ENCODE peak calls at places on chromosome 11, in four cellular contexts. H is PC-3, Z is endothelial cell, A is left lung. W is an unnamed sample.

GRCh38 chr11:40294343-40294723 is 1165.1 kb downstream of the LRRC4C start:
- DNase-seq in H (no peak), Z (no peak), A (peak), W (no peak)

GRCh38 chr11:61493832-61494231 is 14.7 kb upstream of the LRRC10B start:
- DNase-seq in H (no peak), Z (no peak), A (no peak), W (no peak)

GRCh38 chr11:75437966-75438659 is 5.1 kb upstream of the KLHL35 start:
- DNase-seq in H (no peak), Z (no peak), A (peak), W (no peak)

GRCh38 chr11:116984589-116984988 is 113.6 kb downstream of the SIK3 start:
- DNase-seq in H (peak), Z (no peak), A (no peak), W (no peak)

GRCh38 chr11:55172734-55173415 is 89.1 kb upstream of the TRIM48 start:
- DNase-seq in H (no peak), Z (no peak), A (peak), W (no peak)

GRCh38 chr11:102926517-102926916 is 29.0 kb downstream of the MMP13 start:
- DNase-seq in H (no peak), Z (no peak), A (no peak), W (no peak)

GRCh38 chr11:129973068-129973467 is 29.6 kb downstream of the PRDM10 start:
- DNase-seq in H (no peak), Z (no peak), A (no peak), W (no peak)

GRCh38 chr11:88552377-88553029 is 215.0 kb upstream of the CTSC start:
- DNase-seq in H (peak), Z (peak), A (peak), W (peak)

GRCh38 chr11:19380375-19380774 is 139.6 kb upstream of the E2F8 start:
- DNase-seq in H (peak), Z (no peak), A (no peak), W (no peak)

GRCh38 chr11:100624346-100624745 is 62.7 kb upstream of the ARHGAP42 start:
- DNase-seq in H (no peak), Z (no peak), A (no peak), W (no peak)

GRCh38 chr11:100625041-100625440 is 62.0 kb upstream of the ARHGAP42 start:
- DNase-seq in H (no peak), Z (no peak), A (no peak), W (no peak)

GRCh38 chr11:100618914-100619313 is 68.2 kb upstream of the ARHGAP42 start:
- DNase-seq in H (no peak), Z (no peak), A (no peak), W (no peak)

GRCh38 chr11:100622404-100622803 is 64.7 kb upstream of the ARHGAP42 start:
- DNase-seq in H (no peak), Z (no peak), A (no peak), W (no peak)

GRCh38 chr11:100619484-100619883 is 67.6 kb upstream of the ARHGAP42 start:
- DNase-seq in H (peak), Z (no peak), A (no peak), W (no peak)
- TF ChIP-seq CTCF in H (no peak), Z (no peak), A (no peak), W (no peak)

GRCh38 chr11:94876645-94877445 is 96.5 kb downstream of the CWC15 start:
- DNase-seq in H (peak), Z (no peak), A (peak), W (no peak)
- TF ChIP-seq CTCF in H (peak), Z (no peak), A (no peak), W (no peak)

GRCh38 chr11:79708319-79708928 is 267.6 kb upstream of the TENM4 start:
- DNase-seq in H (peak), Z (peak), A (no peak), W (no peak)
- TF ChIP-seq CTCF in H (peak), Z (peak), A (peak), W (peak)

GRCh38 chr11:89660234-89660633 is 49.9 kb upstream of the TRIM77 start:
- DNase-seq in H (no peak), Z (no peak), A (no peak), W (no peak)
- TF ChIP-seq CTCF in H (no peak), Z (no peak), A (no peak), W (no peak)

GRCh38 chr11:96943970-96944369 is 554.2 kb downstream of the JRKL start:
- DNase-seq in H (peak), Z (no peak), A (no peak), W (no peak)
- TF ChIP-seq CTCF in H (no peak), Z (peak), A (no peak), W (no peak)

GRCh38 chr11:12497431-12497830 is 120.1 kb downstream of the PARVA start:
- DNase-seq in H (no peak), Z (no peak), A (no peak), W (no peak)

GRCh38 chr11:12499071-12499470 is 121.7 kb downstream of the PARVA start:
- DNase-seq in H (no peak), Z (no peak), A (no peak), W (no peak)

GRCh38 chr11:12502041-12502440 is 124.7 kb downstream of the PARVA start:
- DNase-seq in H (no peak), Z (no peak), A (no peak), W (no peak)

GRCh38 chr11:12494699-12495098 is 117.3 kb downstream of the PARVA start:
- DNase-seq in H (no peak), Z (no peak), A (no peak), W (no peak)

DNA sequence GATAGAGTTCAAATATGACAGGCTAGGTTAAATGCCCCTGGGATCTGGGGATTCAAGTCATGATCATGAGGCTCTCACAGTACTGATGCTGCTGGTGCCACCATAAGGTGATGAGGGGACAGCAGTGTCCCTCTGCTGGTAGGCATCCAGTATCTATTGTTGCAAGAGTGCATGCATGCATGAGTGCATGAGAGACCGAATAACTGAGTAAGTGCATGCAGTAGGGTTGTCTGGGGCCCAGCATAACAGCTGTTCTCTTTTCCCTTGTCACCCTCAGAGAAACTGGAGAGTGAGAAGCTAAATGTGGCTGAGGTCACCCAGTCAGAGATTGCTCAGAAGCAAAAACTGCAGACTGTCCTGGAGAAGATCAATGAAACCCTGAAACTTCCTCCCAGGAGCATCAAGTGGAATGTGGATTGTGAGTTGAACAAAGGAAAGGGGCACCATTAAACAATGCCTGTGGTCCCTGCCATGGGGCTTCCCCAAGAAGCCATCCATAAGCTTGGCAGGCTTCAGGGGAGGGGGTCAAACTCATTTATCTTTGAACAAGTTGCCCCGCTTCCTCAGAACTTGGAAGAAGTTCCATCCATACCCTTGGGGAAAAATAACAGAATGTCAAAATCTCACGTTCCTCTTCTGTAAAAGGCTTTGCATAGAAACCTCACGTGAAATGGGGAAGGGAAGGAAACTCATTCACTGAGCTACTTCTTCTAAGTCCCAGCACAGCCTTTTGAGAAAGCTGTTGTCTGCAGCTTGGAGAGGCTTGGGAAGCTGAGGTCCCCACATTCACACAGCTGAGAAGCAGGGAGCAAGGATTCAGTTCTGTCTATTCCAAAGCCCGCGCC is 119.0 kb downstream of the PARVA start:
- DNase-seq in H (no peak), Z (no peak), A (no peak), W (no peak)
- TF ChIP-seq CTCF in H (peak), Z (no peak), A (no peak), W (no peak)

DNA sequence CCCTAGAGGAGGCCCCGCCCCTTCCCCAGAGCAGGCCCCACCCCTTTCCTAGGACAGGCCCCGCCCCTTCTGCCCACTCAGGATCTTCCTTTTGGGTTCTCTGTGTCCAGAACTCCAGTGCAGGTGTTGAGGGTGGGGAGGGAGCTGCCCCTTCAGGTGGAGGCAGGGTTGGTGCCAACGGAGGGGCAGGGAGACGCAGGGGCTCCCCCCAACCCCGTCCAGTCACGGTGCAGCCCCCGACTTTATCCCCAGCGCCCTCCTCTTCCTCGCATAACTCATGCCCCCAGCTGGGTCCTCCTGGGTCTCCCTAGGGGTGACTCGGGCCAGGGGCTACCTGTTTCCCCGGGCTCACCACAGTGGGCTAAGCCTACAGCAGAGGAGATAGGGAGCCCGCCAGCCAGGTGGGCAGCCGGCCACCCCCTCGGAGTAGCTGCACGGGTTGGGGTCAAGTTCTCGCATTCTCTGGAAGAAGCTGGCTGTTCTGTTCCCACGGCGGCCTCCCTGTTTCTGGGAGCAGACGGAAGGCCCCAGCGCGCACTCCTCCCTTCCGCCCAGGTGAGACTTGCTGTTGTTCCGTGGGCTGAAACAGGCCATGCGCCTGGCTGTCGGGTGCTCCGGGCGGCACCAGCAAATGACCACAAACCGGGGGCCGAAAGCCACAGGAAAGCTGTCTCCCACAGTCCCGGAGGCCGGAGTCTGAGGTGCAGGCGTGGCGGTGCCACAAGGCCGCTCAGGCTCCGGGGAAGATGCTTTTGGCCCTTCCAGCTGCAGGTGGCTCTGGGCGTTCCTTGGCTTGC is 38.9 kb downstream of the MUC2 start:
- DNase-seq in H (no peak), Z (no peak), A (peak), W (peak)
- TF ChIP-seq CTCF in H (no peak), Z (no peak), A (no peak), W (no peak)

GRCh38 chr11:706957-707816 is 1.2 kb downstream of the EPS8L2 start:
- DNase-seq in H (peak), Z (no peak), A (peak), W (no peak)
- TF ChIP-seq CTCF in H (no peak), Z (no peak), A (no peak), W (no peak)

W was measured in glutamatergic neuron.